ENCODE peak calls at places on chromosomes 13 and 19, in four cellular contexts. Q is brain microvascular endothelial cell, L is astrocyte of the spinal cord, N is epithelial cell of esophagus. Y is an unnamed sample.
A peak's percentile ranks its signal among the peaks of the same experiment; 100 is the strongest.

GRCh38 chr13:29758591-29759114 is 91.8 kb downstream of the UBL3 start:
- DNase-seq in Q (peak; percentile 18), L (no peak), N (peak; percentile 36), Y (peak; percentile 15)

GRCh38 chr13:95533545-95534135 is 18.9 kb upstream of the CLDN10 start:
- DNase-seq in Q (no peak), L (no peak), N (no peak), Y (no peak)

GRCh38 chr13:26220575-26220974 is 1.5 kb downstream of the RNF6 start:
- DNase-seq in Q (peak; percentile 47), L (peak; percentile 25), N (peak; percentile 83), Y (peak; percentile 46)

GRCh38 chr13:77660841-77661250 is 36.6 kb upstream of the SLAIN1 start:
- DNase-seq in Q (no peak), L (no peak), N (no peak), Y (no peak)

GRCh38 chr13:31236211-31236786 is 36.5 kb downstream of the B3GLCT start:
- DNase-seq in Q (peak; percentile 42), L (peak; percentile 54), N (peak; percentile 58), Y (peak; percentile 38)

GRCh38 chr13:78660130-78660857 is 1.3 kb upstream of the OBI1 start:
- DNase-seq in Q (no peak), L (no peak), N (no peak), Y (no peak)

GRCh38 chr19:30060872-30061556 is 119.0 kb downstream of the URI1 start:
- DNase-seq in Q (no peak), L (no peak), N (no peak), Y (no peak)

GRCh38 chr19:10683582-10683981 is 17.7 kb upstream of the QTRT1 start:
- DNase-seq in Q (no peak), L (no peak), N (no peak), Y (no peak)

GRCh38 chr19:1469936-1470863 is 8.8 kb downstream of the C19orf25 start:
- DNase-seq in Q (no peak), L (no peak), N (peak; percentile 64), Y (peak; percentile 64)
- H3K4me3 ChIP-seq in Q (no peak overlapping the region), L (no peak overlapping the region), N (peak overlapping the region; percentile 38), Y (peak overlapping the region; percentile 22)

GRCh38 chr13:23161176-23161825 is 19.5 kb upstream of the SGCG start:
- DNase-seq in Q (no peak), L (no peak), N (no peak), Y (no peak)

GRCh38 chr13:23159205-23159586 is 21.6 kb upstream of the SGCG start:
- DNase-seq in Q (peak; percentile 39), L (no peak), N (peak; percentile 46), Y (peak; percentile 1)

GRCh38 chr13:23160241-23161175 is 20.3 kb upstream of the SGCG start:
- DNase-seq in Q (no peak), L (no peak), N (peak; percentile 2), Y (peak; percentile 41)

GRCh38 chr13:23159587-23160240 is 21.1 kb upstream of the SGCG start:
- DNase-seq in Q (no peak), L (no peak), N (peak; percentile 5), Y (no peak)
- H3K4me3 ChIP-seq in Q (peak overlapping the region; percentile 47), L (no peak overlapping the region), N (peak overlapping the region; percentile 27), Y (peak overlapping the region; percentile 42)

GRCh38 chr19:18108897-18109296 is 11.3 kb downstream of the MAST3 start:
- DNase-seq in Q (no peak), L (no peak), N (no peak), Y (no peak)

GRCh38 chr19:18107235-18108083 is 9.9 kb downstream of the MAST3 start:
- DNase-seq in Q (no peak), L (no peak), N (peak; percentile 67), Y (no peak)

GRCh38 chr19:18110833-18111232 is 13.3 kb downstream of the MAST3 start:
- DNase-seq in Q (no peak), L (no peak), N (no peak), Y (no peak)

GRCh38 chr19:18109363-18109730 is 11.8 kb downstream of the MAST3 start:
- DNase-seq in Q (no peak), L (no peak), N (no peak), Y (no peak)

GRCh38 chr19:18109731-18110671 is 12.4 kb downstream of the MAST3 start:
- DNase-seq in Q (no peak), L (no peak), N (peak; percentile 33), Y (no peak)
- H3K4me3 ChIP-seq in Q (peak overlapping the region; percentile 63), L (peak overlapping the region; percentile 57), N (peak overlapping the region; percentile 64), Y (peak overlapping the region; percentile 66)

DNA sequence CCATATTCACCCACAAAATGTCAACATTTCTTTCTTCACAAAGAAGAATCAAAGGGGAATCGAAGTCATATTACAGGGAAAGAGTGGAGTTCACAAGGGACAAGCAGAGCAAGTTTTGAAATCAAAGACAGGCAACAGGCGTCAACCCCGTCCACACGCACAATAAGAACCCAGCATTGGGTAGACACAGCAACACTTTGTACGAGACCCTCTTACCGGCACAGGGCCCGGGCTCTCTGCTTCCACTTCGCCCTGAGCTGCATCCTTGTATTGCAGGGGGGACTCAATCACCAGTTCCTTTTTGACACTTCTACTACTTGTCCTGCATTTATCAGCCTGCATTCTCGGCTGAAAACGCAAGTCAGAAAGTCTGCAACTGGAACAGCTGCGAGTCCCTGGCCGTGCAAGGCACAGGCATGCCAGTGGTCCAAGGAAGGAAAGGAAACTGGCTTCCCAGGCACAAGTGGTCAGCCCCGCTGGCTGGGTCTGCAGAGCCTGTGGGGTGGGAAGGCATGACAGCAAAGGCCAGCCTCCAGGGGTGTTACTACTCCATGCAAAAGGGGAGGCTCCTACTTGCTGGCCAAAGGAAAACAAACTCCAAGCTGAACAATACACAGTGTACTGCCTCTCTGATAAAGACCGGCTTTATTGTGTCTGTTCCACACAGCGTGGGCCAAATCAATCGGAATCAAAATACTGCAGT is at the start of gene DOCK9:
- DNase-seq in Q (peak; percentile 74), L (peak; percentile 89), N (peak; percentile 55), Y (peak; percentile 64)
- H3K4me3 ChIP-seq in Q (peak within 1 kb of the TSS; percentile 55), L (peak within 1 kb of the TSS; percentile 55), N (peak within 1 kb of the TSS; percentile 38), Y (peak within 1 kb of the TSS; percentile 61)

DNA sequence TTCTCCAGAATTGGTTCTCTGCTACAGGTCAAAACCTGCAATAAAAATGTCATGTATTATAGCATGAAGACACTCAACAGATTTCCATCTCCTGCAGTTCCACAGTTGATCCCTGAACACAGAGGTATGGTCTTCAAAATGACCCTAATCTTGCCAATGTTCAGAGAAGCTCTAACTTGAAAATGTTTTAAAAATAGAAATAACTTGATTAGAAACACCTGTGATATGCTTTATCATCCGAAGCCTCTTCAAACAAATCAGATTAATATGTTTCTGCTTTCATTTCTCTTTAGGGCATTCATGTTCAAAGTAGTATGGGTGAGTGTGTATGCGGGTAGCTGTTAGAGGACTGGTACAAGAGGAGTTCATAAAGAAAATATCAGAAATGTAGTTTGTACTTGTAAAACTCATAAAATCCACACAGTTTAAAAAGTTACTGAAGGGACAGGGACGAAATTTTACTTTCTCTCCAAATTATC is 60.4 kb downstream of the KCNRG start:
- DNase-seq in Q (no peak), L (peak; percentile 39), N (no peak), Y (peak; percentile 31)
- H3K4me3 ChIP-seq in Q (no peak overlapping the region), L (no peak overlapping the region), N (no peak overlapping the region), Y (no peak overlapping the region)

GRCh38 chr19:1853295-1854031 is 5.2 kb upstream of the REXO1 start:
- DNase-seq in Q (peak; percentile 67), L (peak; percentile 70), N (peak; percentile 85), Y (peak; percentile 67)
- H3K4me3 ChIP-seq in Q (no peak overlapping the region), L (no peak overlapping the region), N (no peak overlapping the region), Y (no peak overlapping the region)

GRCh38 chr19:46413262-46414031 is at the start of gene CCDC8:
- DNase-seq in Q (peak; percentile 81), L (peak; percentile 97), N (peak; percentile 90), Y (peak; percentile 97)
- H3K4me3 ChIP-seq in Q (peak within 1 kb of the TSS; percentile 67), L (peak within 1 kb of the TSS; percentile 71), N (peak within 1 kb of the TSS; percentile 76), Y (peak within 1 kb of the TSS; percentile 90)